ENCODE peak calls at places on chromosomes 7 and 10, in seven cellular contexts. I is GM10248, Z is NCI-H345, M is GM23248, S is NCI-H1436, T is neuronal stem cell, F is T-helper 9 cell. A is an unnamed sample.

GRCh38 chr10:31999836-32000235 is 56.4 kb downstream of the KIF5B start:
- DNase-seq in Z (no peak), I (no peak), M (no peak), T (no peak), F (no peak), S (no peak), A (no peak)

GRCh38 chr7:43769791-43770465 is 11.4 kb downstream of the BLVRA start:
- DNase-seq in F (no peak), Z (no peak), S (no peak), T (no peak), I (no peak), M (no peak), A (no peak)

GRCh38 chr10:10126231-10126630 is 891.4 kb upstream of the CELF2 start:
- DNase-seq in Z (no peak), T (no peak), F (no peak), I (no peak), M (peak), S (no peak), A (no peak)

GRCh38 chr7:94059747-94060146 is 55.6 kb upstream of the BET1 start:
- DNase-seq in M (peak), I (peak), S (no peak), Z (no peak), F (no peak), T (no peak), A (no peak)

GRCh38 chr10:14302035-14302434 is 28.7 kb downstream of the FRMD4A start:
- DNase-seq in M (peak), T (no peak), Z (no peak), I (no peak), F (no peak), S (no peak), A (no peak)

GRCh38 chr10:51063166-51063565 is 11.1 kb upstream of the PRKG1 start:
- DNase-seq in I (no peak), M (no peak), T (no peak), Z (no peak), S (no peak), F (no peak), A (no peak)

GRCh38 chr10:24603333-24603732 is 120.4 kb downstream of the ARHGAP21 start:
- DNase-seq in I (no peak), S (no peak), M (peak), Z (no peak), T (no peak), F (no peak), A (no peak)

GRCh38 chr7:7564323-7564780 is 2.3 kb upstream of the MIOS start:
- DNase-seq in F (no peak), M (peak), I (no peak), S (no peak), T (no peak), Z (no peak), A (no peak)

GRCh38 chr7:118060692-118061091 is 123.3 kb upstream of the LSM8 start:
- DNase-seq in I (no peak), T (no peak), S (no peak), M (no peak), F (no peak), Z (no peak), A (no peak)